ENCODE peak calls at places on chromosome 7, in ten cellular contexts. J is hypothalamus; C is myocyte; L is activated T-cell treated with anti-CD3 and anti-CD28 coated beads, Interleukin-2, amount 50 U/mL, for 4 hours; D is spleen; T is right cardiac atrium; S is fibroblast of mammary gland; R is HTR-8/SVneo; U is GM04504; Y is M059J. F is an unnamed sample.

GRCh38 chr7:90579181-90579688 is 16.9 kb upstream of the CDK14 start:
- DNase-seq in S (peak), Y (peak), J (no peak), C (peak), T (no peak), L (no peak), U (peak), D (no peak), R (peak), F (peak)

GRCh38 chr7:68752485-68752884 is 845.8 kb upstream of the AUTS2 start:
- DNase-seq in J (no peak), C (no peak), T (no peak), Y (no peak), S (no peak), R (no peak), L (no peak), D (no peak), U (no peak), F (no peak)

GRCh38 chr7:128322040-128322643 is 21.6 kb downstream of the RBM28 start:
- DNase-seq in C (peak), U (peak), Y (peak), R (peak), T (no peak), D (no peak), L (no peak), J (no peak), S (peak), F (peak)

GRCh38 chr7:48084727-48085432 is 4.2 kb upstream of the UPP1 start:
- DNase-seq in Y (peak), J (no peak), U (peak), C (peak), D (peak), L (peak), S (peak), T (peak), R (peak), F (peak)

GRCh38 chr7:88111136-88111748 is 108.6 kb downstream of the SRI start:
- DNase-seq in S (peak), L (no peak), J (no peak), D (no peak), Y (peak), C (peak), U (no peak), T (no peak), R (peak), F (peak)

GRCh38 chr7:5689118-5689517 is 92.3 kb downstream of the RNF216 start:
- DNase-seq in T (no peak), L (peak), D (no peak), Y (no peak), S (peak), U (no peak), R (no peak), J (no peak), C (peak), F (peak)

GRCh38 chr7:39360038-39360437 is 206.2 kb upstream of the YAE1 start:
- DNase-seq in U (no peak), Y (no peak), L (no peak), J (no peak), S (no peak), T (no peak), C (no peak), D (no peak), R (no peak), F (no peak)

GRCh38 chr7:34838329-34838728 is 180.3 kb downstream of the NPSR1 start:
- DNase-seq in Y (peak), U (no peak), S (no peak), C (no peak), T (no peak), J (no peak), R (no peak), D (no peak), L (no peak), F (no peak)

GRCh38 chr7:74400420-74401136 is 53.1 kb upstream of the GTF2IRD1 start:
- DNase-seq in S (no peak), C (no peak), Y (no peak), D (no peak), U (no peak), J (no peak), T (no peak), L (no peak), R (no peak), F (no peak)

GRCh38 chr7:151752816-151753600 is 123.9 kb downstream of the PRKAG2 start:
- DNase-seq in Y (no peak), U (no peak), T (no peak), D (no peak), C (no peak), S (no peak), L (no peak), R (no peak), J (no peak), F (no peak)

GRCh38 chr7:79622781-79623180 is 169.3 kb upstream of the MAGI2 start:
- DNase-seq in T (no peak), S (peak), Y (peak), U (no peak), R (no peak), J (no peak), D (no peak), C (no peak), L (no peak), F (no peak)

GRCh38 chr7:93948106-93948505 is 26.6 kb downstream of the GNG11 start:
- DNase-seq in C (no peak), L (no peak), J (no peak), U (no peak), R (peak), S (peak), Y (peak), T (no peak), D (no peak), F (peak)

GRCh38 chr7:41182782-41183181 is 520.1 kb downstream of the INHBA start:
- DNase-seq in R (no peak), Y (no peak), S (no peak), C (no peak), L (no peak), U (no peak), J (no peak), D (no peak), T (no peak), F (no peak)

GRCh38 chr7:76428868-76429805 is 4.4 kb downstream of the ZP3 start:
- DNase-seq in U (peak), T (no peak), D (no peak), J (peak), S (peak), L (no peak), Y (peak), C (peak), R (no peak), F (peak)